ENCODE peak calls at places on chromosomes 7 and 10, in ten cellular contexts. Z, O, V, Q, X, E, A, U, N and T are unnamed samples. For H3K36me3, the result is how much of the 10 kb centered on the place peaks cover.

GRCh38 chr7:68720722-68721121 is 877.6 kb upstream of the AUTS2 start:
- DNase-seq in X (no peak), U (no peak), O (no peak), A (peak), V (no peak), Q (no peak), N (no peak), E (no peak), Z (no peak), T (no peak)

GRCh38 chr10:23013581-23014335 is 81.6 kb upstream of the MSRB2 start:
- DNase-seq in X (no peak), E (no peak), Q (no peak), A (no peak), N (no peak), V (no peak), O (no peak), U (no peak), Z (no peak), T (no peak)

GRCh38 chr10:91162050-91162494 is 58.4 kb upstream of the PCGF5 start:
- DNase-seq in Z (no peak), X (no peak), E (no peak), Q (no peak), V (no peak), U (no peak), O (no peak), A (peak), N (peak), T (no peak)

GRCh38 chr7:108525327-108525984 is 479 bp downstream of the PNPLA8 start:
- DNase-seq in Z (peak), Q (peak), N (peak), A (peak), O (no peak), U (no peak), X (peak), E (peak), V (no peak), T (no peak)

GRCh38 chr7:34748244-34749039 is 90.4 kb downstream of the NPSR1 start:
- DNase-seq in A (peak), V (peak), Z (no peak), O (peak), X (no peak), Q (peak), U (peak), E (no peak), N (peak), T (peak)

GRCh38 chr7:51316666-51317581 is at the start of gene COBL:
- DNase-seq in A (no peak), O (no peak), U (peak), E (no peak), Z (peak), X (peak), V (peak), N (peak), Q (peak), T (peak)

GRCh38 chr10:131963811-131964210 is 17.9 kb downstream of the BNIP3 start:
- DNase-seq in E (no peak), N (peak), O (peak), X (peak), U (no peak), V (no peak), Z (no peak), Q (no peak), A (no peak), T (no peak)

GRCh38 chr10:115947104-115947503 is 325.9 kb downstream of the GFRA1 start:
- DNase-seq in O (no peak), N (no peak), V (no peak), A (peak), U (no peak), X (no peak), Q (no peak), Z (no peak), E (no peak), T (no peak)

GRCh38 chr7:132145466-132145865 is 430.8 kb downstream of the PLXNA4 start:
- DNase-seq in A (peak), O (peak), E (no peak), N (no peak), U (no peak), X (no peak), Z (peak), Q (peak), V (no peak), T (no peak)

GRCh38 chr7:44046321-44047061 is 2.0 kb downstream of the DBNL start:
- DNase-seq in Q (peak), Z (no peak), U (no peak), E (no peak), A (no peak), N (no peak), X (peak), O (no peak), V (no peak), T (no peak)

GRCh38 chr10:95428702-95429101 is 132.5 kb downstream of the SORBS1 start:
- DNase-seq in U (no peak), Q (peak), E (no peak), N (no peak), X (no peak), O (no peak), Z (no peak), A (no peak), V (no peak), T (no peak)

GRCh38 chr10:77498829-77499228 is 138.8 kb downstream of the KCNMA1 start:
- DNase-seq in N (peak), O (no peak), V (no peak), U (no peak), E (no peak), X (no peak), A (no peak), Z (no peak), Q (no peak), T (no peak)

GRCh38 chr7:2164646-2165045 is 68.1 kb downstream of the MAD1L1 start:
- DNase-seq in A (no peak), V (no peak), O (no peak), Z (no peak), E (no peak), X (no peak), N (no peak), U (no peak), Q (no peak), T (no peak)

GRCh38 chr7:133053321-133053891 is 28.5 kb downstream of the CHCHD3 start:
- DNase-seq in V (no peak), Q (no peak), O (no peak), U (no peak), N (no peak), A (peak), Z (no peak), E (no peak), X (peak), T (no peak)

GRCh38 chr10:58048936-58049335 is 218.8 kb downstream of the IPMK start:
- DNase-seq in O (no peak), Q (no peak), E (no peak), Z (no peak), V (no peak), X (no peak), A (no peak), U (no peak), N (no peak), T (no peak)

GRCh38 chr7:132614428-132615076 is 38.3 kb upstream of the PLXNA4 start:
- DNase-seq in N (peak), U (peak), O (no peak), V (no peak), Q (peak), E (no peak), A (peak), Z (peak), X (peak), T (peak)

GRCh38 chr7:132518102-132518838 is 58.0 kb downstream of the PLXNA4 start:
- DNase-seq in V (no peak), U (no peak), O (no peak), Z (peak), X (no peak), E (peak), Q (no peak), N (no peak), A (no peak), T (no peak)

GRCh38 chr10:17859492-17860156 is 50.5 kb downstream of the MRC1 start:
- DNase-seq in O (no peak), U (no peak), Z (no peak), E (no peak), N (no peak), X (no peak), A (no peak), V (no peak), Q (no peak), T (no peak)

GRCh38 chr7:19269301-19269700 is 124.1 kb upstream of the FERD3L start:
- DNase-seq in X (no peak), A (no peak), E (no peak), U (no peak), Q (no peak), Z (no peak), N (no peak), V (no peak), O (no peak), T (no peak)

GRCh38 chr10:97759157-97759980 is 12.4 kb downstream of the SFRP5 start:
- DNase-seq in N (peak), V (peak), X (peak), Q (peak), U (peak), E (peak), Z (peak), A (peak), O (no peak), T (peak)

GRCh38 chr7:46178685-46179084 is 257.6 kb upstream of the IGFBP3 start:
- DNase-seq in E (no peak), A (no peak), V (no peak), Q (no peak), U (no peak), O (no peak), Z (no peak), N (no peak), X (no peak), T (no peak)

GRCh38 chr10:11337516-11337915 is 273.9 kb downstream of the USP6NL start:
- DNase-seq in Z (peak), Q (no peak), X (no peak), U (no peak), O (no peak), A (no peak), E (no peak), N (no peak), V (no peak), T (no peak)

GRCh38 chr10:12780634-12781601 is 220.6 kb downstream of the CCDC3 start:
- DNase-seq in X (peak), E (no peak), U (no peak), V (no peak), N (no peak), A (peak), Q (peak), Z (no peak), O (no peak), T (no peak)

GRCh38 chr7:41879424-41879823 is 176.5 kb upstream of the INHBA start:
- DNase-seq in Z (no peak), U (no peak), V (no peak), O (no peak), X (no peak), Q (no peak), N (no peak), E (no peak), A (peak), T (no peak)

GRCh38 chr7:40644454-40645188 is 509.8 kb downstream of the SUGCT start:
- DNase-seq in V (no peak), Z (no peak), O (no peak), X (no peak), E (no peak), N (no peak), A (peak), Q (no peak), U (no peak), T (no peak)

GRCh38 chr7:107972075-107972482 is 30.9 kb downstream of the LAMB1 start:
- DNase-seq in N (no peak), A (peak), Q (no peak), Z (no peak), U (no peak), E (no peak), V (no peak), X (no peak), O (no peak), T (no peak)

GRCh38 chr7:129785457-129786178 is 167.1 kb downstream of the UBE2H start:
- DNase-seq in V (no peak), N (peak), A (no peak), U (no peak), Z (peak), E (no peak), X (no peak), O (no peak), Q (no peak), T (no peak)

GRCh38 chr7:127927339-127927679 is 103.9 kb downstream of the LRRC4 start:
- DNase-seq in V (peak), X (no peak), N (peak), E (no peak), U (no peak), A (peak), Z (no peak), O (no peak), Q (no peak), T (no peak)

GRCh38 chr7:138887085-138887705 is 89.2 kb upstream of the ATP6V0A4 start:
- DNase-seq in Z (no peak), N (no peak), E (no peak), V (no peak), O (no peak), U (no peak), A (no peak), Q (no peak), X (no peak), T (no peak)

GRCh38 chr10:44922021-44922420 is 10.9 kb downstream of the TMEM72 start:
- DNase-seq in V (no peak), O (no peak), A (no peak), X (no peak), E (no peak), N (no peak), Q (no peak), Z (no peak), U (no peak), T (no peak)

GRCh38 chr7:137634356-137634755 is 212.4 kb downstream of the DGKI start:
- DNase-seq in O (no peak), A (no peak), U (no peak), N (no peak), X (no peak), V (no peak), E (no peak), Z (no peak), Q (no peak), T (no peak)

GRCh38 chr10:102455893-102456471 is 4.6 kb upstream of the C10orf95 start:
- DNase-seq in U (peak), A (peak), X (no peak), E (no peak), Z (no peak), O (no peak), N (no peak), Q (no peak), V (no peak), T (peak)

GRCh38 chr10:125757742-125758141 is 17.9 kb downstream of the MMP21 start:
- DNase-seq in N (no peak), X (no peak), Z (no peak), E (no peak), Q (no peak), V (no peak), O (no peak), A (no peak), U (no peak), T (no peak)

GRCh38 chr10:125761961-125762360 is 13.7 kb downstream of the MMP21 start:
- DNase-seq in O (no peak), X (no peak), A (no peak), N (no peak), U (no peak), V (no peak), Z (peak), Q (no peak), E (no peak), T (no peak)

GRCh38 chr10:125765835-125766234 is 9.8 kb downstream of the MMP21 start:
- DNase-seq in Z (no peak), U (no peak), V (no peak), N (no peak), O (no peak), X (no peak), Q (no peak), A (no peak), E (no peak), T (no peak)

GRCh38 chr10:125766511-125766910 is 9.1 kb downstream of the MMP21 start:
- DNase-seq in Q (no peak), O (no peak), V (no peak), Z (no peak), A (no peak), X (no peak), U (no peak), N (no peak), E (no peak), T (no peak)

DNA sequence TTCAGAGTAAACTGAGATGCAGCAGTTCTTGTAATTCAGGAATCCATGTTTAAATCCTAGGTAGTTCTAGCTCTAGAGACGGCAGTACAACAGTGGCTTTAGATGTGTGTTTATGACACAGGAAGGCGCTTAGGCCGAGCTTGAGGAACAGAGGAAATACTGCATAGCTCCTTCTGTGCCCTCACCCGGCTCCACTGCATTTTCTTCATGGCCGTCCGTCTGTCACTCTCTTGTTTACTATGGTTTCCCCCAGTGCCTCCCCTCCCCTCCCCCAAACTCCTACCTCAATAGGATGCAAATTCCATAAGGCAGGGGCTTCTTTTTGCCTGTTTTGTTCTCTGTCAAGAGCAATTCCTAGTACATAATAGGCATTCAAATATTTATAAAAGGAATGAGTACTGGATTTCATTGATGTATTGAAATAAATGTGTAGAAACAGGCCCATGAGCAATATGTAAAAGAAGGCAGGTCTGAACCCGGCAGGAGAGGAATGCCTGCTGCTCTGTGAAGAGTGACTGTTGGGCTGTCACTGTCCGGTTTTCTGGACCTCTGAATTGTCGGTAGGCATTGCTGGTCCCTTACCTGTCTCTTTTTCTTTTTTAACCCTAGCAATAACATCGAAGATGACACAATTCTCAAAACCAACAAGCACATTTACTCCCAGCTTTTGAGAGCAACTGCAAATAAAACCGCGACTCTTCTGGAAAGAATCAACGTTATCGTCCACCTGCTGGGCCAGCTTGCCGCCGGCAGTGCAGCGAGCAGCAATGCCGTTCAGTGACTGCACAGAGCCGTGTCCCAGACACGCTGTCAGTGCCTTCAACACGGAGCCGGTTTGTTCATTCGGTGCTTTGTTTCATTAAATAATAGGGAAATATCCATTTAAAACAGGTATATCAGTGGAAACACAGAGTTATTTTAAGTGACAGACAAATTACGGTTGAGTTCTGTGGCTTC is 12.7 kb downstream of the MMP21 start:
- DNase-seq in Z (no peak), N (no peak), O (no peak), Q (no peak), A (no peak), U (no peak), V (no peak), X (no peak), E (no peak), T (no peak)
- H3K36me3 ChIP-seq in Z (under half), N (under half), O (under half), Q (half or more), A (under half), U (half or more), V (half or more), X (under half), E (under half), T (under half)

GRCh38 chr10:73799899-73800559 is 11.4 kb downstream of the NDST2 start:
- DNase-seq in Z (no peak), Q (no peak), E (no peak), X (no peak), A (no peak), O (no peak), U (no peak), N (no peak), V (no peak), T (no peak)

GRCh38 chr10:73801253-73801590 is 10.2 kb downstream of the NDST2 start:
- DNase-seq in Q (no peak), X (no peak), U (no peak), Z (no peak), O (no peak), N (no peak), A (no peak), V (no peak), E (no peak), T (no peak)

GRCh38 chr10:73798927-73799563 is 12.4 kb downstream of the NDST2 start:
- DNase-seq in N (no peak), E (no peak), U (no peak), Q (no peak), X (peak), Z (no peak), A (no peak), V (no peak), O (no peak), T (no peak)

GRCh38 chr10:73802276-73802991 is 9.0 kb downstream of the NDST2 start:
- DNase-seq in E (no peak), Z (no peak), V (peak), N (no peak), U (no peak), Q (peak), A (no peak), O (no peak), X (no peak), T (no peak)

GRCh38 chr10:73800560-73801252 is 10.7 kb downstream of the NDST2 start:
- DNase-seq in E (no peak), U (no peak), X (no peak), V (no peak), Z (no peak), N (no peak), A (no peak), O (no peak), Q (peak), T (no peak)
- H3K36me3 ChIP-seq in E (under half), U (half or more), X (under half), V (half or more), Z (under half), N (under half), A (under half), O (under half), Q (half or more), T (under half)

GRCh38 chr7:100021297-100021696 is 5.9 kb downstream of the ZKSCAN1 start:
- DNase-seq in X (no peak), E (no peak), A (no peak), Z (no peak), Q (no peak), O (no peak), N (no peak), U (no peak), V (no peak), T (no peak)
- H3K36me3 ChIP-seq in X (under half), E (under half), A (under half), Z (under half), Q (under half), O (under half), N (under half), U (half or more), V (half or more), T (under half)

GRCh38 chr10:75231672-75232581 is 3.8 kb downstream of the COMTD1 start:
- DNase-seq in V (no peak), E (no peak), U (no peak), Z (no peak), A (no peak), O (no peak), Q (no peak), N (no peak), X (peak), T (no peak)
- H3K36me3 ChIP-seq in V (under half), E (under half), U (half or more), Z (under half), A (under half), O (under half), Q (under half), N (under half), X (under half), T (under half)

GRCh38 chr7:37336259-37336658 is 112.4 kb downstream of the ELMO1 start:
- DNase-seq in E (no peak), Z (no peak), U (no peak), O (no peak), A (no peak), V (no peak), N (no peak), Q (no peak), X (no peak), T (peak)

GRCh38 chr7:37333075-37333474 is 115.6 kb downstream of the ELMO1 start:
- DNase-seq in X (no peak), N (no peak), Q (no peak), Z (no peak), V (no peak), U (no peak), O (no peak), A (no peak), E (no peak), T (no peak)

GRCh38 chr7:37341033-37341630 is 107.5 kb downstream of the ELMO1 start:
- DNase-seq in Q (no peak), N (no peak), E (no peak), O (no peak), U (no peak), Z (no peak), V (no peak), X (no peak), A (no peak), T (no peak)

GRCh38 chr7:37342170-37342569 is 106.5 kb downstream of the ELMO1 start:
- DNase-seq in N (no peak), U (no peak), Z (no peak), A (no peak), Q (no peak), X (no peak), O (no peak), V (no peak), E (no peak), T (no peak)

DNA sequence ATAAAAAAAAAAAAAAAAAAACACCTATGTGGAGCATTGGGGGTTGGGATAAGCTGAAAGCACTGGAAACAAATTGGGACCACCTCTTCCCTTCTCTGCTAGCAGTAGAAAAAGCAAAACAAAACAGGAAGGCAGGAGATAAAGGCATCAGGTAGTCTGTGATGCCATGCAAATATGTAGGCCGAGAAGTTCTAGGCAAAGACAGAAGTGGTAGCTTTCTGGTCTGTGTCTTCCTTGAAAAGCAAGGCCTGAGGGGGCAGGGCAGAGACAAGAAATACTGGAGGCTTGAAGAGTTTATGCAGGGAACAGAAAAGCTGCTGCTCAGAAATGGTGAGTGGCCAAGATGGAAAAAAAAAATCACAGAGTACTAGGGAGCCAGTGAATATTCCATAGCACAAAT is 111.1 kb downstream of the ELMO1 start:
- DNase-seq in E (no peak), U (no peak), Q (no peak), X (no peak), O (no peak), A (no peak), N (no peak), V (no peak), Z (no peak), T (peak)
- H3K36me3 ChIP-seq in E (under half), U (under half), Q (under half), X (under half), O (under half), A (under half), N (under half), V (under half), Z (under half), T (under half)